ENCODE peak calls at places on chromosome 6, in nine cellular contexts. G is upper lobe of left lung, T is choroid plexus epithelial cell, I is BJ, E is endothelial cell of umbilical vein, C is heart left ventricle, L is fibroblast of lung, K is AG10803, F is HCT116. Y is an unnamed sample.

GRCh38 chr6:41288025-41288777 is 1.7 kb upstream of the TREM1 start:
- DNase-seq in L (no peak), T (peak), E (no peak), I (no peak), F (no peak), K (no peak), G (no peak), C (no peak), Y (no peak)

GRCh38 chr6:144297498-144298166 is 12.5 kb downstream of the UTRN start:
- DNase-seq in K (peak), E (no peak), T (no peak), C (no peak), I (no peak), L (no peak), G (no peak), F (no peak), Y (no peak)

GRCh38 chr6:11975353-11975977 is 36.6 kb upstream of the HIVEP1 start:
- DNase-seq in F (no peak), T (no peak), C (no peak), K (no peak), G (no peak), L (no peak), I (no peak), E (no peak), Y (no peak)

GRCh38 chr6:160043784-160044183 is 74.9 kb downstream of the IGF2R start:
- DNase-seq in L (no peak), C (no peak), G (no peak), I (no peak), F (no peak), K (no peak), E (no peak), T (no peak), Y (no peak)

GRCh38 chr6:150717419-150717818 is 117.7 kb downstream of the PLEKHG1 start:
- DNase-seq in C (no peak), T (no peak), E (no peak), L (no peak), K (no peak), F (no peak), G (no peak), I (no peak), Y (no peak)

GRCh38 chr6:119384444-119384843 is 34.9 kb upstream of the MAN1A1 start:
- DNase-seq in T (peak), L (peak), I (no peak), G (no peak), C (no peak), F (no peak), K (peak), E (no peak), Y (no peak)

GRCh38 chr6:142907017-142907470 is 37.9 kb downstream of the HIVEP2 start:
- DNase-seq in C (no peak), T (no peak), G (no peak), E (no peak), L (no peak), F (no peak), K (no peak), I (no peak), Y (no peak)

GRCh38 chr6:119012521-119012920 is 65.9 kb downstream of the FAM184A start:
- DNase-seq in E (no peak), L (peak), T (no peak), F (no peak), I (no peak), G (no peak), K (no peak), C (no peak), Y (peak)

GRCh38 chr6:82711992-82712788 is 348.6 kb downstream of the TPBG start:
- DNase-seq in E (no peak), I (peak), G (no peak), K (peak), T (peak), C (no peak), L (peak), F (no peak), Y (no peak)

GRCh38 chr6:129662980-129663431 is 47.0 kb downstream of the ARHGAP18 start:
- DNase-seq in C (no peak), F (no peak), L (no peak), I (no peak), G (no peak), K (no peak), T (no peak), E (no peak), Y (no peak)

GRCh38 chr6:93624408-93624807 is 205.0 kb upstream of the EPHA7 start:
- DNase-seq in K (no peak), T (no peak), C (no peak), I (no peak), F (no peak), L (no peak), E (no peak), G (no peak), Y (no peak)

GRCh38 chr6:158104696-158105095 is 63.4 kb downstream of the SERAC1 start:
- DNase-seq in T (no peak), G (no peak), L (no peak), C (no peak), F (no peak), I (no peak), K (no peak), E (no peak), Y (no peak)

GRCh38 chr6:106973841-106974336 is 640 bp downstream of the CD24 start:
- DNase-seq in I (no peak), L (peak), K (no peak), G (no peak), C (no peak), E (no peak), F (no peak), T (no peak), Y (no peak)

DNA sequence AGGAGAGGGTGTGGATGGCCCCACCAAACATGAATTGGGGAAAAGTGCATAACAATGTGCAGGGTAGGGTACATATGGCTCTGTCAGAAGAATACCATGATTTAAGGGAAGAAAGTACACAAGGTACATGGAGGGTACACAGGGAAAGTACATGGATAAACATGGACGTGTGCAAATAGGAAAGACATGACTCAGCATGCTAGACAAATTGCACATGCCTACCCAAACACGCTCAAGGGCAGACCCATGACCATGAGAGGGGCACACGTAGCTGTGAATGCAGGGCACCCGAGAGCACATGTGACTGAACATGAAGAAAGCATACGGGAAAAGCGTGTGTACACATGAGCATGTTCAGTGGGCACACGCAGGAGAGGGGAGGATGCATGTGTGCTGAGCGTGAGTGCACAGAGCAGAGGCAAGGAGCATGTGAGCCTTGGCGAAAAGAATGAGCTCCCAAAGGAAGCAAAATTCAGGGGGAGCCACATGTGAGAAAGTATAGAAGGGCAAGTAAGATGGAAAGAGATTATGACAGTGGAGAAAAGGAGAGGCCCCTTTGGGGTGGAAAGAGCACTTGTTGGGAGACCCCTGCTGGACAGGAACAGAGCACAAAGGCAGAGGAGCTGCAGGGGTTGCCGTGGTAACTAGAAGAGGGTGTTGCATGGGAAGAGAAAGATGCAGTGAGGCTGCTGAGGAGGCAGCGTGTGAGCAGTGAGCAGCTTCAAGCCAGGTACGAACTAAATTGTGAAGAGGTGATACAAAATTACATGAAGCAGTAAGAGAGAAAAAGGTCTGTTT is 17.8 kb downstream of the OR2H2 start:
- DNase-seq in K (no peak), L (peak), G (no peak), F (peak), I (no peak), C (no peak), T (peak), E (no peak), Y (no peak)
- TF ChIP-seq CTCF in K (no peak), L (peak), G (no peak), F (no peak), I (peak), C (no peak), T (peak), E (no peak), Y (peak)

GRCh38 chr6:32096394-32097258 is 12.5 kb downstream of the TNXB start:
- DNase-seq in E (no peak), L (no peak), K (no peak), T (no peak), C (no peak), G (peak), I (no peak), F (no peak), Y (no peak)
- H3K4me3 ChIP-seq in E (no peak), L (no peak), K (no peak), T (no peak), C (peak), G (peak), I (no peak), F (no peak), Y (no peak)

GRCh38 chr6:2209226-2209809 is 36.1 kb downstream of the GMDS start:
- DNase-seq in K (no peak), F (peak), T (peak), G (no peak), I (no peak), E (peak), C (no peak), L (peak), Y (no peak)
- TF ChIP-seq CTCF in K (peak), F (peak), T (peak), G (peak), I (peak), E (peak), C (peak), L (peak), Y (peak)

GRCh38 chr6:137725949-137726348 is 141.1 kb upstream of the TNFAIP3 start:
- DNase-seq in I (no peak), K (no peak), T (no peak), G (no peak), L (no peak), E (no peak), F (no peak), C (no peak), Y (no peak)

GRCh38 chr6:137722749-137723272 is 144.2 kb upstream of the TNFAIP3 start:
- DNase-seq in C (no peak), G (no peak), L (peak), K (peak), E (no peak), T (peak), F (no peak), I (no peak), Y (no peak)

GRCh38 chr6:137724018-137724403 is 143.0 kb upstream of the TNFAIP3 start:
- DNase-seq in C (no peak), L (no peak), F (no peak), K (no peak), E (no peak), G (no peak), T (no peak), I (no peak), Y (no peak)

GRCh38 chr6:137723273-137724017 is 143.6 kb upstream of the TNFAIP3 start:
- DNase-seq in I (no peak), L (no peak), T (no peak), G (no peak), K (no peak), E (no peak), F (no peak), C (no peak), Y (no peak)

GRCh38 chr6:137724495-137725211 is 142.4 kb upstream of the TNFAIP3 start:
- DNase-seq in L (no peak), E (no peak), F (no peak), I (no peak), G (peak), C (peak), T (no peak), K (no peak), Y (no peak)
- H3K4me3 ChIP-seq in L (no peak), E (no peak), F (no peak), I (no peak), G (no peak), C (no peak), T (no peak), K (no peak), Y (no peak)

GRCh38 chr6:28609672-28610071 is 84.0 kb downstream of the GPX5 start:
- DNase-seq in C (no peak), T (no peak), G (no peak), E (no peak), K (no peak), F (no peak), I (no peak), L (no peak), Y (no peak)

GRCh38 chr6:28603920-28604319 is 78.2 kb downstream of the GPX5 start:
- DNase-seq in F (no peak), T (no peak), I (no peak), E (no peak), G (no peak), K (no peak), L (no peak), C (no peak), Y (no peak)

GRCh38 chr6:28607990-28608389 is 82.3 kb downstream of the GPX5 start:
- DNase-seq in F (no peak), L (no peak), T (no peak), K (no peak), G (no peak), E (no peak), C (no peak), I (no peak), Y (no peak)

GRCh38 chr6:28606424-28607391 is 81.0 kb downstream of the GPX5 start:
- DNase-seq in L (peak), E (peak), T (peak), K (peak), I (no peak), F (peak), G (no peak), C (no peak), Y (peak)
- TF ChIP-seq CTCF in L (peak), E (peak), T (peak), K (peak), I (peak), F (no peak), G (no peak), C (no peak), Y (peak)

DNA sequence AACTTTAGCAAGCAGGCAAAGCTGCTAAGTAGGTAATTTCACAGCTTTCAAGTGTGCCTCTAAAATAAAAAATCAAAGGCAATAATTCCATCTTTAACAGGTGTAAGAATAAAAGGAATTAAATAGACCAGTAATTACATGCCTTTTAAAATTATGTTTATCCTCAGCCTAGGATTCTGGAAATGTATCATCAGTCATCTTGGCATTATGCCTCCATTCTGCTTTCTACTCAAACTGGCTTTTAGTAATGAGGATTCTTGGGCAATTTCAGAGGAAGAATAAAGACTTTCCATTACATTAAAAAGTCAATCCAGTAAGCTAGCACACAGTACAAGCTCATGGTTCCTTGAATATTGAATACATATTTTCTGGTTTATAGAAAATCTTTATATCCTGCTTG is 44.7 kb downstream of the GSTA2 start:
- DNase-seq in F (no peak), C (no peak), K (peak), E (no peak), L (peak), T (peak), I (no peak), G (no peak), Y (no peak)
- H3K4me3 ChIP-seq in F (no peak), C (no peak), K (no peak), E (no peak), L (no peak), T (no peak), I (no peak), G (no peak), Y (no peak)

GRCh38 chr6:122365775-122366403 is 33.6 kb upstream of the HSF2 start:
- DNase-seq in F (no peak), I (no peak), T (no peak), C (no peak), K (no peak), E (no peak), G (no peak), L (no peak), Y (no peak)

GRCh38 chr6:122364084-122364483 is 35.4 kb upstream of the HSF2 start:
- DNase-seq in T (no peak), F (no peak), C (no peak), E (no peak), G (no peak), I (no peak), L (no peak), K (no peak), Y (no peak)

GRCh38 chr6:122360809-122361208 is 38.6 kb upstream of the HSF2 start:
- DNase-seq in T (no peak), F (no peak), C (no peak), L (no peak), E (no peak), K (no peak), G (peak), I (no peak), Y (no peak)

GRCh38 chr6:122361314-122361979 is 38.0 kb upstream of the HSF2 start:
- DNase-seq in G (no peak), I (no peak), C (no peak), L (no peak), F (no peak), T (no peak), E (no peak), K (no peak), Y (no peak)
- TF ChIP-seq CTCF in G (no peak), I (no peak), C (no peak), L (no peak), F (no peak), T (no peak), E (no peak), K (no peak), Y (no peak)

GRCh38 chr6:148509152-148509571 is 166.5 kb downstream of the SASH1 start:
- DNase-seq in T (peak), I (no peak), K (peak), F (no peak), G (no peak), L (peak), E (no peak), C (no peak), Y (no peak)

GRCh38 chr6:148513145-148514071 is 170.8 kb downstream of the SASH1 start:
- DNase-seq in I (no peak), C (peak), F (no peak), L (no peak), K (peak), T (peak), G (peak), E (no peak), Y (peak)

GRCh38 chr6:148507774-148508173 is 165.1 kb downstream of the SASH1 start:
- DNase-seq in F (no peak), I (no peak), C (no peak), K (peak), E (no peak), G (no peak), L (peak), T (peak), Y (no peak)

GRCh38 chr6:148508401-148509151 is 165.9 kb downstream of the SASH1 start:
- DNase-seq in T (peak), K (peak), E (peak), F (no peak), C (no peak), L (peak), I (no peak), G (no peak), Y (no peak)

DNA sequence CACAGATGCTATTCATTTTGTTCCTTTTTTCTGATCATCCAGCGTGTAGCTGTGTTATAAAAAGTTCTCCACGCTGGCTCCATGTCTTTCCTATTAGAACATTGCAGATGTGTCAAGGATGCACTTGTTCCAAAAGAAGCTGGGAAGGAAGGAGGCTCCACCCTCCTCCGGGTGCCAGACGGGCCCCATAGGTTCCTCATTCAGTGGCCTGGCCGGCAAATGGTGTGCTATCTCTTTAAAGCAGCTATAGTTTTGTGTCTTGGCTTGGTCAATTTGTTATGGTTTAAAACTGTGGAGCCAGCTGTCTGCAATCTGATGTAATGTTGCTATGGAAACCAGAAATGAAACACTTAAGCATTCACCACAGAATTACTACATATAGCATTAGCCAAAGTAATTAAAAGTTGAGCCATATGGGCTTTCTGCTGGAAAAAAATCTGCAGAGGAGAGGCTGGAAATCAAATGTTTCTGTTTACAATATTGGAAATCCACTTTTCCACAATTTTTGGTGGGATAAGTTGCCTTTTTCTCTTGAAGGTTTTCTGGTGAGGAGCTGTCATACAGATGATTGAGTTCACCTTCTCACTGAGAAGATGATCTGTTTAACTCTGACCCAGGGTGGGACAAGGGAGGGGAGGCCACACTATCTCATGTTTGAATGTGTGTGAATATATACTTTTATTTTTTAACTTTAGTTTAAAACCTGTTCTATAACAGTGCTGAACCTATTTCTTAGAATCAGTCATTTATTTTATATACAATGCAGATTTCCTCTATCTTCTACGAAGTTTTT is 167.3 kb downstream of the SASH1 start:
- DNase-seq in E (peak), C (peak), T (peak), K (peak), F (no peak), I (peak), L (peak), G (no peak), Y (peak)
- H3K4me3 ChIP-seq in E (no peak), C (peak), T (peak), K (peak), F (no peak), I (peak), L (peak), G (peak), Y (peak)

GRCh38 chr6:105212587-105212986 is 32.8 kb upstream of the POPDC3 start:
- DNase-seq in T (no peak), F (no peak), L (no peak), C (no peak), I (no peak), G (no peak), K (no peak), E (no peak), Y (no peak)

GRCh38 chr6:105210932-105211531 is 31.2 kb upstream of the POPDC3 start:
- DNase-seq in E (peak), L (no peak), T (no peak), C (no peak), I (no peak), G (no peak), F (no peak), K (no peak), Y (no peak)

GRCh38 chr6:105213272-105213671 is 33.5 kb upstream of the POPDC3 start:
- DNase-seq in F (no peak), G (no peak), C (no peak), K (no peak), E (no peak), T (no peak), L (peak), I (no peak), Y (no peak)

GRCh38 chr6:105209950-105210706 is 30.3 kb upstream of the POPDC3 start:
- DNase-seq in F (peak), T (peak), I (peak), C (no peak), K (peak), G (no peak), L (peak), E (peak), Y (no peak)

GRCh38 chr6:105211831-105212230 is 32.0 kb upstream of the POPDC3 start:
- DNase-seq in L (peak), T (no peak), G (no peak), K (peak), E (no peak), C (no peak), I (no peak), F (no peak), Y (no peak)
- TF ChIP-seq CTCF in L (no peak), T (no peak), G (no peak), K (no peak), E (no peak), C (no peak), I (no peak), F (no peak), Y (no peak)